ENCODE peak calls at places on chromosomes 12 and 14, in four cellular contexts. F, D, O and Z are unnamed samples.

GRCh38 chr12:6766651-6767300 is 613 bp downstream of the PTMS start:
- DNase-seq in D (no peak), F (peak; percentile 88), O (peak; percentile 30), Z (peak; percentile 62)

GRCh38 chr14:26394114-26394855 is 203.5 kb downstream of the NOVA1 start:
- DNase-seq in O (no peak), D (no peak), F (no peak), Z (no peak)

GRCh38 chr14:50795909-50796308 is 35.1 kb downstream of the NIN start:
- DNase-seq in F (no peak), O (no peak), D (no peak), Z (no peak)

GRCh38 chr14:62409909-62410308 is 635.3 kb downstream of the KCNH5 start:
- DNase-seq in O (no peak), F (no peak), D (no peak), Z (no peak)

GRCh38 chr12:93025145-93026103 is 96.3 kb upstream of the EEA1 start:
- DNase-seq in D (peak; percentile 4), F (no peak), O (no peak), Z (no peak)

GRCh38 chr14:65015391-65015790 is 28.7 kb downstream of the FNTB start:
- DNase-seq in F (no peak), O (no peak), D (no peak), Z (no peak)

GRCh38 chr14:89767861-89768268 is 186.7 kb downstream of the EFCAB11 start:
- DNase-seq in D (peak; percentile 68), F (no peak), O (peak; percentile 29), Z (no peak)

GRCh38 chr12:42706331-42706730 is 116.8 kb upstream of the PRICKLE1 start:
- DNase-seq in F (no peak), D (no peak), O (no peak), Z (no peak)

GRCh38 chr12:56880416-56881035 is 53.7 kb downstream of the SDR9C7 start:
- DNase-seq in D (no peak), O (no peak), F (no peak), Z (no peak)

GRCh38 chr12:106954462-106955376 is 988 bp upstream of the TMEM263 start:
- DNase-seq in D (no peak), O (no peak), F (peak; percentile 74), Z (peak; percentile 31)

GRCh38 chr12:46676797-46677520 is 148.8 kb downstream of the SLC38A4 start:
- DNase-seq in F (no peak), D (no peak), O (no peak), Z (no peak)
- H3K4me1 ChIP-seq in F (no peaks in the 10 kb centered on the region), D (no peaks in the 10 kb centered on the region), O (no peaks in the 10 kb centered on the region), Z (no peaks in the 10 kb centered on the region)

DNA sequence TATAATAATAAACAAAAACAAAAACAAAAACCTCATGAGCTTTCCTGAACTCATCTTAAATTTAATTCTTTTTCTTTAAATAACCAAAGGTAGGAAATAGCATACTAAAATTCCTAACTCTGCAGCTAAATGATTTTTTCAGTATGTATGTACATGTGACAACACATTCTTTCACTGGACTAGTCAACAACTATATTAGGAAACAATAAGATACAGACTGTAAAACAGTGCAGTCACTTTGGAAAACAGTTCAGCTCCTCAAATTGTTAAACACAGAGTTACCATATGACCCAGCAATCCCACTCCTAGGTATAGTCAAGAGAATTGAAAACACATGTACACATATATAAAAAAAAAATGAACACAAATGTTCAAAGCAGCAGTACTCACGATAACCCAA is 64.7 kb downstream of the SPPL3 start:
- DNase-seq in D (no peak), O (no peak), F (no peak), Z (no peak)
- H3K4me1 ChIP-seq in D (peaks cover 19% of the 10 kb centered on the region), O (peaks cover 3% of the 10 kb centered on the region), F (peaks cover 13% of the 10 kb centered on the region), Z (peaks cover 61% of the 10 kb centered on the region)

GRCh38 chr14:105256292-105256960 is 8.1 kb downstream of the BTBD6 start:
- DNase-seq in O (no peak), D (no peak), F (no peak), Z (no peak)
- H3K4me1 ChIP-seq in O (peaks cover 6% of the 10 kb centered on the region), D (no peaks in the 10 kb centered on the region), F (no peaks in the 10 kb centered on the region), Z (no peaks in the 10 kb centered on the region)

GRCh38 chr14:95817271-95817670 is 59.4 kb upstream of the TUNAR start:
- DNase-seq in D (no peak), O (no peak), F (no peak), Z (no peak)
- H3K4me1 ChIP-seq in D (no peaks in the 10 kb centered on the region), O (no peaks in the 10 kb centered on the region), F (no peaks in the 10 kb centered on the region), Z (no peaks in the 10 kb centered on the region)

GRCh38 chr14:100138082-100138787 is 21.2 kb downstream of the DEGS2 start:
- DNase-seq in O (no peak), D (no peak), F (no peak), Z (no peak)

GRCh38 chr14:100134591-100134990 is 24.9 kb downstream of the DEGS2 start:
- DNase-seq in F (no peak), D (no peak), O (no peak), Z (no peak)

GRCh38 chr14:100135073-100135472 is 24.4 kb downstream of the DEGS2 start:
- DNase-seq in O (no peak), F (no peak), D (no peak), Z (no peak)

GRCh38 chr14:100137173-100137572 is 22.3 kb downstream of the DEGS2 start:
- DNase-seq in O (no peak), D (no peak), F (no peak), Z (no peak)

GRCh38 chr14:100135784-100136183 is 23.7 kb downstream of the DEGS2 start:
- DNase-seq in F (no peak), D (no peak), O (no peak), Z (no peak)
- H3K4me1 ChIP-seq in F (no peaks in the 10 kb centered on the region), D (no peaks in the 10 kb centered on the region), O (no peaks in the 10 kb centered on the region), Z (no peaks in the 10 kb centered on the region)

GRCh38 chr14:55057919-55058318 is 6.5 kb downstream of the MAPK1IP1L start:
- DNase-seq in F (no peak), D (no peak), O (no peak), Z (no peak)
- H3K4me1 ChIP-seq in F (peaks cover 9% of the 10 kb centered on the region), D (peaks cover 15% of the 10 kb centered on the region), O (peaks cover 12% of the 10 kb centered on the region), Z (peaks cover 9% of the 10 kb centered on the region)

DNA sequence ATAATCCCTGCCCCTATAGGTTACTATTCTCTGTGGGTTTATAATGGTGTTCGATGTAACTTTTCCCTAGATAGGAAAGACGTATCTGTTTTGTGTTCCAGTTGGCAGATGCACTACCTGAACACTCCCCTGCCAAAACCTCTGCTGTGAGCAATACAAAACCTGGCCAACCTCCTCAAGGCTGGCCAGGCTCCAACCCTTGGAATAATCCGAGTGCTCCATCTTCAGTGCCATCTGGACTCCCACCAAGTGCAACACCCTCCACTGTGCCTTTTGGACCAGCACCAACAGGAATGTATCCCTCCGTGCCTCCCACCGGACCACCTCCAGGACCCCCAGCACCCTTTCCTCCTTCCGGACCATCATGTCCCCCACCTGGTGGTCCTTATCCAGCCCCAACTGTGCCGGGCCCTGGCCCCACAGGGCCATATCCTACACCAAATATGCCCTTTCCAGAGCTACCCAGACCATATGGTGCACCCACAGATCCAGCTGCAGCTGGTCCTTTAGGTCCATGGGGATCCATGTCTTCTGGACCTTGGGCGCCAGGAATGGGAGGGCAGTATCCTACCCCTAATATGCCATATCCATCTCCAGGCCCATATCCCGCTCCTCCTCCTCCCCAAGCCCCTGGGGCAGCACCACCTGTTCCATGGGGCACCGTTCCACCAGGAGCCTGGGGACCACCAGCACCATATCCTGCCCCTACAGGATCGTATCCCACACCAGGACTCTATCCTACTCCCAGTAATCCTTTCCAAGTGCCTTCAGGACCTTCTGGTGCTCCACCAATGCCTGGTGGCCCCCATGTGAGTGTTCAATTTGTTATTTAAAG is 11.3 kb downstream of the MAPK1IP1L start:
- DNase-seq in F (peak; percentile 45), O (no peak), D (no peak), Z (no peak)
- H3K4me1 ChIP-seq in F (peaks cover 7% of the 10 kb centered on the region), O (no peaks in the 10 kb centered on the region), D (no peaks in the 10 kb centered on the region), Z (peaks cover 6% of the 10 kb centered on the region)